ENCODE peak calls at places on chromosomes 12 and 14, in nine cellular contexts. J is spleen, D is Panc1, U is caudate nucleus, N is heart left ventricle, A is pancreas, P is iPS DF 6.9, I is MM.1S, O is transverse colon. E is an unnamed sample.

GRCh38 chr14:29039171-29039570 is 272.6 kb downstream of the FOXG1 start:
- DNase-seq in J (no peak), D (no peak), U (no peak), N (no peak), A (no peak), P (no peak), I (no peak), O (no peak), E (no peak)

GRCh38 chr12:29581641-29582040 is 84.2 kb upstream of the OVCH1 start:
- DNase-seq in J (no peak), D (peak; percentile 39), U (no peak), N (no peak), A (no peak), P (no peak), I (no peak), O (no peak), E (no peak)

GRCh38 chr12:124904306-124905098 is 9.9 kb downstream of the UBC start:
- DNase-seq in J (peak; percentile 87), D (no peak), U (peak; percentile 45), N (peak; percentile 57), A (peak; percentile 61), P (no peak), I (no peak), O (peak; percentile 86), E (peak; percentile 92)

GRCh38 chr12:75783093-75783877 is 248.3 kb downstream of the PHLDA1 start:
- DNase-seq in J (no peak), D (no peak), U (no peak), N (peak; percentile 23), A (peak; percentile 42), P (no peak), I (peak; percentile 14), O (no peak), E (no peak)

GRCh38 chr12:4518106-4518728 is 20.5 kb upstream of the RAD51AP1 start:
- DNase-seq in J (no peak), D (no peak), U (no peak), N (no peak), A (no peak), P (no peak), I (no peak), O (no peak), E (no peak)

GRCh38 chr12:70971395-70971794 is 50.9 kb upstream of the PTPRR start:
- DNase-seq in J (no peak), D (no peak), U (no peak), N (no peak), A (no peak), P (no peak), I (no peak), O (no peak), E (no peak)

GRCh38 chr12:65490193-65490592 is 211.7 kb downstream of the MSRB3 start:
- DNase-seq in J (no peak), D (no peak), U (no peak), N (no peak), A (no peak), P (no peak), I (no peak), O (no peak), E (no peak)

GRCh38 chr12:93742086-93742934 is 65.1 kb downstream of the CRADD start:
- DNase-seq in J (peak; percentile 91), D (peak; percentile 38), U (peak; percentile 54), N (peak; percentile 75), A (peak; percentile 70), P (peak; percentile 16), I (peak; percentile 76), O (peak; percentile 70), E (peak; percentile 82)

GRCh38 chr14:70213721-70214282 is 25.1 kb upstream of the SLC8A3 start:
- DNase-seq in J (no peak), D (no peak), U (no peak), N (no peak), A (no peak), P (no peak), I (no peak), O (no peak), E (no peak)

DNA sequence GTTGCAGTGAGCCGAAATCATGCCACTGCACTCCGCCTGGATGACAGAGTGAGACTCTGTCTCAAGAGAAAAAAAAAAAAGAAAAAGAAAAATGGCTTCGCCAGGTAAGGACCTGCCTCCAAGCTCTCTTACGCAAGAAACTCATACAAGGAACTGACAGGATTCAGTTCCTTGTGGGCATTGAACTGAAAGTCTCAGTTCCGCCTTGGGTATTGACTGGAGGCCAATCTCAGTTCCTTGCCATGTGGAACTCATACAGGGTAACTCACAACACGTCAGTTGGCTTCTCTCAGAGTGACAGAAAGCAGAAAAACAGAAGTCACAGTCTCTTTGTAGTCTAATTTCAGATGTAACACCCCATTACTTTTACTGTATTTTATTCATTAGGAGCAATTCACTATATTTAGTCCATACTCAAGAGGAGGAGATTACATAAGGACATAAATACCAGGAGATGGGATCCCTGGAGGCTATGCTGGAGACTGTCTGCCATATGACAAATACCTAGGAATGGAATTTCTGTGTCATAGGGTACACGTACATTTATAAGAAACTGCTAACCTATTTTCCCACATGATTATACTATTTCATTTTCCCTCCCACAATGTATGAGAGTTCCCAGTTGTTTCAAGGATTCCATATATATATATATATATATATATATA is 11.4 kb upstream of the NOPCHAP1 start:
- DNase-seq in J (no peak), D (no peak), U (no peak), N (no peak), A (no peak), P (no peak), I (peak; percentile 69), O (peak; percentile 40), E (no peak)
- H3K27ac ChIP-seq in J (peak overlapping the region; percentile 57), D (no peak overlapping the region), U (no peak overlapping the region), N (no peak overlapping the region), A (no peak overlapping the region), P (no peak overlapping the region), I (peak overlapping the region; percentile 48), O (no peak overlapping the region), E (no peak overlapping the region)

GRCh38 chr14:68506645-68507405 is 286.0 kb downstream of the ZFP36L1 start:
- DNase-seq in J (no peak), D (no peak), U (no peak), N (no peak), A (no peak), P (no peak), I (peak; percentile 49), O (no peak), E (no peak)

GRCh38 chr14:68506021-68506644 is 286.7 kb downstream of the ZFP36L1 start:
- DNase-seq in J (peak; percentile 77), D (no peak), U (no peak), N (no peak), A (no peak), P (no peak), I (no peak), O (no peak), E (no peak)

GRCh38 chr14:68508581-68508980 is 284.3 kb downstream of the ZFP36L1 start:
- DNase-seq in J (no peak), D (no peak), U (no peak), N (no peak), A (no peak), P (no peak), I (no peak), O (no peak), E (no peak)

GRCh38 chr14:68509188-68509953 is 283.5 kb downstream of the ZFP36L1 start:
- DNase-seq in J (no peak), D (no peak), U (no peak), N (no peak), A (no peak), P (no peak), I (no peak), O (no peak), E (no peak)

DNA sequence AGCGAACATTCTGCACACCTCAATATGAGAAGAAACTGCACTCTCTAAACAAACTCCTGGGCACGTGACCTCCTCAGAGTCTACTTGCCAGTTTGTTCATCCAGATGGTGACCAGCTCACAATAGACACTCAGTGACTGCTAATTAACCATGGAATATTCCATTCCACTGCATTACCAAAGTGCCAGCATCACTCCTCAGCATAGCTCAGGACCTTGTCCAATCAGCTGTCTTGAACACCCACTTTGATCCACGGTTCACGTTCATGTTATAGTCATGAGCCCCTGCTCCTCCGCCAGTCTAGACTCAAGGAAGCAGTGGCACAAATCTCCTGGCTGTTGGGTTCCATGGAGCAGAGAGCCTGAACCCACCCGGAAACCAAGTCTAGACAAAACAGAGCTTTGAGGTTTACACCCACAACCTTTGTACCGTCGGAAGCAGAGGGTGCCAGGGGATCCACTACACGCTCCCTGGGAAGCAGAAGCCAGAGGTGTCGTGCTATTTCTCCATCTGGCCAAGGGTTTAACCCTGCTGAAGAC is 285.3 kb downstream of the ZFP36L1 start:
- DNase-seq in J (no peak), D (no peak), U (no peak), N (no peak), A (no peak), P (no peak), I (no peak), O (no peak), E (no peak)
- H3K27ac ChIP-seq in J (peak overlapping the region; percentile 80), D (no peak overlapping the region), U (no peak overlapping the region), N (no peak overlapping the region), A (no peak overlapping the region), P (no peak overlapping the region), I (no peak overlapping the region), O (peak overlapping the region; percentile 67), E (no peak overlapping the region)

DNA sequence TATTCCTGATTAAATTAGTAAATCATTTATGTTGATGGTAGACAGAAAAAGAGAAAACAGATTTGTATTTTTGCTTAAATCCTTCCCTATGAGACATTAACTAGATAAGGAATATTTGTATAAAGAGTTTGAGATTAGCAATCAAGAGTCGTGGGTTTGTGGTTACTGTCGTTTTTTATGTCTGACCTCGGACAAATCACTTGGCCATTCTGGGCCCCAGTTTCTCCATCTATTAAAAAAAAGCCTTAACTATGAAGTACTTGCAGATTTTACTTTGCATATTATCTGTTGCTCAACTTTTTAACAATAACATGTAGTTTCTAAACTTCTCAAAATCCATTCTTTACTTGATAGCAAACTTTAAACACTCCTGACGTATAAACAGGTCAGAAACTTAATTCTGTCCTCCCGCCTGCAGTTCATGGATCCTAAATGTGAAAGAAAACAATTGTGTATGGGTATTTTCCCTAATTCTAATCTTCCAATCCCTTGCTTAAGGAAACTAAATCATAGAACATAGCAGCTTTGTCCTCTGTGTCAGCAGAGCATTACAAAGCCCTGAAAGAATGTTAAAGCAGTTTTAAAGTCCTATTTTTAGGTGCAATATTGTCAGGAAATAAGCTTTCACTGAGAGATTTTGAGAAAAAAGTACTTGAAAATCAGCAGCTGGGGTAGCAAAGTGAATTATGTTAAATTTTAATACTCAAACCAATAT is 118.2 kb downstream of the GPR135 start:
- DNase-seq in J (no peak), D (no peak), U (no peak), N (no peak), A (no peak), P (no peak), I (no peak), O (no peak), E (no peak)
- H3K27ac ChIP-seq in J (peak overlapping the region; percentile 47), D (no peak overlapping the region), U (no peak overlapping the region), N (peak overlapping the region; percentile 78), A (no peak overlapping the region), P (no peak overlapping the region), I (no peak overlapping the region), O (peak overlapping the region; percentile 75), E (no peak overlapping the region)

GRCh38 chr14:45003924-45004323 is 41.9 kb downstream of the TOGARAM1 start:
- DNase-seq in J (no peak), D (no peak), U (no peak), N (no peak), A (no peak), P (no peak), I (no peak), O (no peak), E (no peak)
- H3K27ac ChIP-seq in J (no peak overlapping the region), D (no peak overlapping the region), U (no peak overlapping the region), N (no peak overlapping the region), A (no peak overlapping the region), P (no peak overlapping the region), I (no peak overlapping the region), O (no peak overlapping the region), E (no peak overlapping the region)

GRCh38 chr14:36538051-36538450 is 18.0 kb upstream of the NKX2-1 start:
- DNase-seq in J (no peak), D (no peak), U (no peak), N (no peak), A (no peak), P (no peak), I (no peak), O (no peak), E (no peak)
- H3K27ac ChIP-seq in J (no peak overlapping the region), D (no peak overlapping the region), U (no peak overlapping the region), N (no peak overlapping the region), A (no peak overlapping the region), P (no peak overlapping the region), I (no peak overlapping the region), O (no peak overlapping the region), E (no peak overlapping the region)